ENCODE peak calls at places on chromosomes 1 and 21, in seven cellular contexts. N is K562, I is NT2/D1, A is HCT116, E is SK-N-SH, W is GM12878, M is H1. X is an unnamed sample.
A peak's percentile ranks its signal among the peaks of the same experiment; 100 is the strongest.

GRCh38 chr21:40200962-40201361 is 333.7 kb downstream of the PCP4 start:
- DNase-seq in N (no peak), I (no peak), A (no peak), E (no peak), W (no peak), M (no peak), X (no peak)

GRCh38 chr1:62088439-62088838 is 106.2 kb upstream of the L1TD1 start:
- DNase-seq in N (no peak), I (no peak), A (no peak), E (no peak), W (no peak), M (no peak), X (peak; percentile 50)

GRCh38 chr1:181551249-181551648 is 67.9 kb downstream of the CACNA1E start:
- DNase-seq in N (no peak), I (peak; percentile 16), A (no peak), E (no peak), W (no peak), M (no peak), X (no peak)

GRCh38 chr1:112715264-112716053 is at the start of gene PPM1J:
- DNase-seq in N (peak; percentile 100), I (peak; percentile 77), A (peak; percentile 89), E (peak; percentile 96), W (peak; percentile 60), M (peak; percentile 85), X (peak; percentile 79)

GRCh38 chr1:25033828-25034451 is 103.9 kb upstream of the RUNX3 start:
- DNase-seq in N (no peak), I (no peak), A (no peak), E (no peak), W (no peak), M (no peak), X (no peak)

GRCh38 chr1:154760469-154760933 is 109.6 kb downstream of the KCNN3 start:
- DNase-seq in N (peak; percentile 83), I (no peak), A (peak; percentile 28), E (peak; percentile 91), W (no peak), M (no peak), X (peak; percentile 17)

GRCh38 chr21:41932576-41933258 is 21.1 kb downstream of the C2CD2 start:
- DNase-seq in N (peak; percentile 56), I (no peak), A (peak; percentile 8), E (peak; percentile 75), W (no peak), M (no peak), X (peak; percentile 77)

GRCh38 chr1:198496216-198497143 is 44.0 kb downstream of the ATP6V1G3 start:
- DNase-seq in N (no peak), I (no peak), A (no peak), E (no peak), W (no peak), M (no peak), X (no peak)

GRCh38 chr1:178536844-178537371 is 24.0 kb downstream of the TEX35 start:
- DNase-seq in N (no peak), I (no peak), A (peak; percentile 93), E (no peak), W (no peak), M (no peak), X (peak; percentile 75)

GRCh38 chr21:34874689-34875513 is 174.2 kb downstream of the RUNX1 start:
- DNase-seq in N (no peak), I (no peak), A (no peak), E (no peak), W (no peak), M (no peak), X (no peak)

DNA sequence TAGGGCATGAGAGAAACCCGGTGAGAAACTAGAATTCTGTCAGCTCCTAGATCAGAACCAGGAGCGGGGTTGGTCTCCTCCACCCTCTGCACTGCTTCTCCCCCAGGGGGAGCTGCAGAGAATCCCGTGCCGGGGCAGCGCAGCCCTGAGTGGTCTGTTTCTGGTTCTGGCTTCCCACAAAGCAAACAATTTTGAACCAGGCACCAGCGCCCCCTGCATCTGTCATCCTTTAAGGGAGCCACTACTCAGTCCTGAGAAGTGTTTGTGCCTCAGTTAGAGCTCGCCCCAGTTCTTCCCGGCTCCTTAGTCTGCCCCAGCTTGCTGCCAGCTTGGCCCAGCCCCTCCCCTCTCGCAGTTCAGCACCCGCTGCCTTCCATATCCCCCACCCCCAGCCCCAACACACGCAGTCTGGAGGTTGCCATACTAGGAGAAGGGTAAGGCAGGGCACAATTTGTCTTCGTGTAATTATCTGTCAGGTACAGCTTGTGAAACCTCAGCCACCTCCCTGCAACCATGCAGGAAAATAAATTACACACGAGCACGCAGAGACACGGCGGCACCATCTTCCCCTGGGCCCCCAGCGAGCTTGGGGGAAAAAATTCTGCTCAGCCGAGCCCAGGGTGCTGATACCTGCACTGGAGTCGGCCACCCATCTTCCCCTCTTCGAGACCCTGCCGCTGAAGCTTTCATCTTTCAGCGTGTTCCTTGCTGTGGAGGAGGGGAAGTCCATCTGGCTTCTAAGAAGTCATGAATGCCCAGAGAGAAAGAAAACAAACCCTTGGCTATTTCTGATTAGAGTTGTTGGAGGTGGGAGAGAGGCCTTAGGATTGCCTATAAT is 62.6 kb upstream of the CD1D start:
- DNase-seq in N (peak; percentile 37), I (peak; percentile 80), A (peak; percentile 32), E (peak; percentile 47), W (no peak), M (peak; percentile 72), X (peak; percentile 28)
- TF ChIP-seq YY1 in N (no peak), I (no peak), A (no peak), E (no peak), W (no peak), M (no peak), X (no peak)

GRCh38 chr1:21706151-21706835 is 37.1 kb upstream of the RAP1GAP start:
- DNase-seq in N (no peak), I (peak; percentile 42), A (no peak), E (no peak), W (no peak), M (peak; percentile 27), X (peak; percentile 25)
- TF ChIP-seq YY1 in N (no peak), I (no peak), A (no peak), E (no peak), W (no peak), M (peak; percentile 29), X (no peak)

GRCh38 chr1:17616731-17617279 is 77.3 kb downstream of the ARHGEF10L start:
- DNase-seq in N (no peak), I (no peak), A (no peak), E (no peak), W (no peak), M (no peak), X (no peak)
- TF ChIP-seq YY1 in N (no peak), I (no peak), A (no peak), E (no peak), W (no peak), M (no peak), X (no peak)

DNA sequence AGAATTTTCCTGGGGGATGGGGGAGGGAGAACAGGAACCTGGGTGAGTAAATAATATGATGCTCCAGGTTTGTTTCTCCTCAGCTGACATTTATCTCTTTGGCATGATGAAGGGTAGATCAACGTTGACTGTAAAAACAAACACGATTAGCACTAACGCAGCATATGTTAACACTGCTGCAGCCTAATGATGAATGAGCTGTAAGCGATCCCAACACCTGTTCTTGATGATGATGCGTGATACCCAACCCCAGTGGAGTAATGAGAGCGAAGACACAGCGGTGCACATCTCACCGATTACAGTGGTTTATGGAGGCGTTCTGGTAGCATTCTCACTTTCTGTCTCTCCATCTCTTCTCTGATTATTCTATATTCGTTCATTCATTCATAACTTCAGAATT is 640.4 kb downstream of the USP25 start:
- DNase-seq in N (no peak), I (no peak), A (no peak), E (no peak), W (no peak), M (no peak), X (no peak)
- TF ChIP-seq YY1 in N (no peak), I (no peak), A (no peak), E (no peak), W (no peak), M (no peak), X (no peak)

DNA sequence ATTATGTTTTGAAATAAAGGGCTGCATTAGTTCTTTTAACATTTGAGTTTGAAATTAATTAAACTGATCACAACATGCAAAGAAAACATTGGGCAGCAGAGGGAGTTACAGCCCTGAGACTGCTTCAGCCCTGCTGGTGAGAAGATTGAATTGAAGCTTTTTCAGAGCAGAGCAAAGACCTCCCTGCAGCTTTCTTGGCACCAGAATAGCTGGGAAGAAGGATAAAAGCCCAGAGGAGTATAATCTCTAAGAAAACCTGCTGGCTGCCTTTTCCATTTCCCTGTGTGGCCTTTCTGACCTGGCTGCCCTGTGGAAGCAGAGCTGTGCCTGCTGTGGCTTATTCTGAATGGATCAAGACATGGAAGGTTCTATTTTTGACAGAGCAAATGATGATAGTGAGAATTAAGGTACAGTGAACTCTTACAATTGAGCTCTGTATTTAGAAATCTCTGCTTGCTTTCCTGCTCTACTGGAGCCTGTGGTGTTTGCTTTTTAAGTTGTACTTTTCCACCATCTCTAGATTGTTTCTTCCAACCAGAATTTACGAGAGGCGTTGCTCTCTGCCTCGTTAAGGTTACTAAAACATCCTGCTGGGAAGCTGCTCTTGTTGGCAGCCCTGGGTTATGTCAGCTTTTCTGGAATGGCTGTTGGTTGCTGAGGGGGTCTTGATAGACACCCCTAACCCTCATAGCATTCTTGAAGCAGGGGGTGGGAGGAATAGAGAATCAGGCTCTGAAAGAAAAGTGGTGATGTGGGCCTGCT is 9.9 kb downstream of the SNRPE start:
- DNase-seq in N (peak; percentile 69), I (peak; percentile 68), A (peak; percentile 62), E (peak; percentile 70), W (no peak), M (peak; percentile 19), X (peak; percentile 62)
- TF ChIP-seq YY1 in N (no peak), I (no peak), A (no peak), E (no peak), W (no peak), M (no peak), X (no peak)

DNA sequence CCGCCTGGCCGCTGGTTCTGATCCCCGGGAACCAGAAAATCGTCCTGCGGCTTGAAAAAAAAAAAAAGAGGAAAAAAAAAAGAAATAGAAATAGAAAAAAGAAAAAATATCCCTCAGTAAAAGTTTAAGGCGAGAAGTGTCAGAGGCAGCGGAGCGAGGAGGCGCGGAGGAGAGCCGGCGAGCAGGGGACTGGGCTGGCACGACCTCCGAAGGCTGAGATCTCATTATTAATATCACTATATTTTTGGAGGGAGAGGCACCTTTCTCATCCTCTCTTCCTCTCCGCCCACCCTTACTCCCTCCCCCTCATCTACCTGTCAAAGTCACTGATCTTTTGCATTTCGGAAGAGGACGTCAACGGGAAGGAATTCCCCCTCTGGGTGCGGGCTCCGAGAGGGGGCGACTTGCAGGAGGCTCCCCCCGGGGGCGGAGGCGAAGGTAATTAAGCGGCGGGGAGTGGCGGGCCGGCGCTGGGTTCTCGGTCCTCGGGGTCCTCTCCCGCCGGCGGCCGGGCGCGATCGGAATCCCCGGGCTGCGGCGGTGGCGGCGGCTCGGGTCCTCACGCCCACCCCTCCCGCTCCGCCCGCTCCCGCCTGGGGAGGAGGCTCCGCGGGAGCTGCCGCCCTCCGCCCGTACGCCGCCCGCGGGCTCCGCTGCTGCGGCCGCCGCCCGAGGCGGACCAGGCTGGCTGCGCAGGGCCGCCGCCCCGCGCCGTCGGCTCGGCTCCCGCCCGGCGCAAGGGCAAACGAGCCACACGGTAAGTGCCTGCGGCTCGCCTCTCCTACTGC is at the start of gene NTNG1:
- DNase-seq in N (no peak), I (peak; percentile 48), A (no peak), E (peak; percentile 67), W (no peak), M (no peak), X (no peak)
- TF ChIP-seq YY1 in N (no peak), I (no peak), A (no peak), E (no peak), W (no peak), M (no peak), X (no peak)

GRCh38 chr1:10031461-10031860 is 1.3 kb upstream of the UBE4B start:
- DNase-seq in N (no peak), I (no peak), A (no peak), E (no peak), W (no peak), M (no peak), X (no peak)
- TF ChIP-seq YY1 in N (no peak), I (no peak), A (no peak), E (no peak), W (no peak), M (no peak), X (no peak)

X was measured in HepG2.